ENCODE peak calls at places on chromosome 16, in nine cellular contexts. E is AG08395; U is fibroblast of lung; C is kidney; M is NCI-H1105 treated with DMSO at 0.1 percent for 48 hours; Y is HS-27A; J is activated gamma-delta T cell treated with anti-CD3 and anti-CD28 coated beads, Interleukin-2, amount 50 U/mL, for 16 hours; P is HS-5; R is GM06990. D is an unnamed sample.

GRCh38 chr16:68396481-68396880 is 51.8 kb downstream of the SMPD3 start:
- DNase-seq in M (peak), Y (peak), C (peak), P (no peak), R (no peak), U (peak), J (peak), E (peak), D (peak)

GRCh38 chr16:58393138-58393504 is 850 bp downstream of the GINS3 start:
- DNase-seq in U (peak), R (no peak), M (no peak), E (no peak), P (no peak), J (no peak), C (no peak), Y (no peak), D (no peak)

GRCh38 chr16:26665166-26665939 is 401.4 kb upstream of the C16orf82 start:
- DNase-seq in M (peak), C (no peak), U (no peak), Y (no peak), R (no peak), P (no peak), J (no peak), E (no peak), D (peak)

GRCh38 chr16:88857728-88858339 is 907 bp downstream of the TRAPPC2L start:
- DNase-seq in C (peak), R (peak), M (peak), J (peak), P (no peak), E (peak), Y (peak), U (peak), D (peak)

GRCh38 chr16:23072769-23073549 is 76.3 kb downstream of the USP31 start:
- DNase-seq in E (no peak), M (no peak), P (no peak), R (no peak), J (no peak), C (no peak), Y (no peak), U (peak), D (no peak)

GRCh38 chr16:56852401-56852730 is 12.6 kb upstream of the SLC12A3 start:
- DNase-seq in M (no peak), P (no peak), J (no peak), R (no peak), U (no peak), E (no peak), Y (no peak), C (no peak), D (no peak)

GRCh38 chr16:4535627-4536108 is 2.9 kb downstream of the CDIP1 start:
- DNase-seq in U (no peak), M (no peak), E (no peak), J (no peak), Y (no peak), R (no peak), C (no peak), P (no peak), D (no peak)

GRCh38 chr16:87447323-87447722 is 45.5 kb downstream of the ZCCHC14 start:
- DNase-seq in E (no peak), C (no peak), U (peak), P (no peak), J (no peak), R (no peak), Y (no peak), M (no peak), D (no peak)

GRCh38 chr16:23914935-23915549 is 79.3 kb downstream of the PRKCB start:
- DNase-seq in P (no peak), C (no peak), M (peak), U (no peak), J (no peak), R (no peak), Y (no peak), E (no peak), D (no peak)

GRCh38 chr16:70579648-70580630 is 56.3 kb downstream of the SF3B3 start:
- DNase-seq in R (no peak), J (no peak), P (no peak), M (no peak), E (no peak), Y (no peak), U (no peak), C (peak), D (no peak)